ENCODE peak calls at places on chromosome 2, in six cellular contexts. K is LoVo; Z is activated CD4-positive, alpha-beta T cell treated with anti-CD3 and anti-CD28 coated beads, Interleukin-2, amount 50 U/mL, for 24 hours; Q is central memory CD4-positive, alpha-beta T cell; N is anterior cingulate cortex; X is naive B cell. M is an unnamed sample.

GRCh38 chr2:68514316-68514929 is 47.0 kb downstream of the APLF start:
- DNase-seq in K (no peak), Z (no peak), Q (no peak), N (no peak), X (no peak), M (no peak)

GRCh38 chr2:36360063-36360462 is 4.5 kb downstream of the CRIM1 start:
- DNase-seq in K (no peak), Z (no peak), Q (no peak), N (no peak), X (no peak), M (no peak)

GRCh38 chr2:173669271-173669853 is 295.8 kb downstream of the SP3 start:
- DNase-seq in K (peak), Z (no peak), Q (no peak), N (no peak), X (no peak), M (no peak)

GRCh38 chr2:105261061-105261460 is 19.5 kb downstream of the GPR45 start:
- DNase-seq in K (no peak), Z (no peak), Q (no peak), N (no peak), X (no peak), M (no peak)

GRCh38 chr2:159064446-159065301 is 96.2 kb downstream of the TANC1 start:
- DNase-seq in K (no peak), Z (no peak), Q (no peak), N (no peak), X (no peak), M (no peak)

GRCh38 chr2:65033178-65033577 is 23.0 kb upstream of the CEP68 start:
- DNase-seq in K (peak), Z (no peak), Q (no peak), N (no peak), X (peak), M (no peak)

GRCh38 chr2:35989523-35989922 is 366.1 kb upstream of the CRIM1 start:
- DNase-seq in K (no peak), Z (no peak), Q (no peak), N (no peak), X (no peak), M (no peak)

GRCh38 chr2:95276244-95276887 is 2.1 kb downstream of the PROM2 start:
- DNase-seq in K (no peak), Z (no peak), Q (no peak), N (no peak), X (no peak), M (no peak)

GRCh38 chr2:205738341-205738968 is 56.2 kb downstream of the NRP2 start:
- DNase-seq in K (no peak), Z (no peak), Q (no peak), N (no peak), X (no peak), M (no peak)

GRCh38 chr2:12555012-12555645 is 161.6 kb upstream of the TRIB2 start:
- DNase-seq in K (no peak), Z (peak), Q (no peak), N (no peak), X (no peak), M (peak)

GRCh38 chr2:53127061-53127650 is 640.4 kb upstream of the CHAC2 start:
- DNase-seq in K (peak), Z (no peak), Q (no peak), N (no peak), X (no peak), M (no peak)

GRCh38 chr2:112891333-112891950 is 19.5 kb upstream of the IL37 start:
- DNase-seq in K (peak), Z (no peak), Q (no peak), N (no peak), X (no peak), M (no peak)

GRCh38 chr2:204024503-204024902 is 87.9 kb downstream of the ICOS start:
- DNase-seq in K (peak), Z (no peak), Q (no peak), N (no peak), X (no peak), M (no peak)

GRCh38 chr2:54673501-54673998 is 49.9 kb upstream of the EML6 start:
- DNase-seq in K (peak), Z (no peak), Q (peak), N (no peak), X (no peak), M (peak)

GRCh38 chr2:217270089-217270800 is 410.4 kb upstream of the TNP1 start:
- DNase-seq in K (no peak), Z (no peak), Q (no peak), N (no peak), X (no peak), M (no peak)

GRCh38 chr2:131635576-131635975 is 107.9 kb downstream of the CCDC74A start:
- DNase-seq in K (no peak), Z (no peak), Q (no peak), N (no peak), X (no peak), M (no peak)

GRCh38 chr2:236705295-236706114 is 135.9 kb downstream of the ACKR3 start:
- DNase-seq in K (no peak), Z (no peak), Q (no peak), N (no peak), X (no peak), M (no peak)

GRCh38 chr2:46157072-46157965 is 139.9 kb upstream of the EPAS1 start:
- DNase-seq in K (no peak), Z (no peak), Q (no peak), N (no peak), X (no peak), M (no peak)

GRCh38 chr2:37984589-37984988 is 59.5 kb downstream of the RMDN2 start:
- DNase-seq in K (no peak), Z (no peak), Q (no peak), N (no peak), X (no peak), M (no peak)

GRCh38 chr2:43123486-43123885 is 102.9 kb downstream of the ZFP36L2 start:
- DNase-seq in K (no peak), Z (no peak), Q (no peak), N (no peak), X (no peak), M (no peak)

GRCh38 chr2:231294116-231294515 is 95.7 kb downstream of the ARMC9 start:
- DNase-seq in K (no peak), Z (no peak), Q (no peak), N (no peak), X (no peak), M (no peak)

GRCh38 chr2:42764096-42764495 is at the start of gene OXER1:
- DNase-seq in K (no peak), Z (no peak), Q (no peak), N (no peak), X (no peak), M (no peak)

GRCh38 chr2:137183206-137183605 is 417.9 kb downstream of the THSD7B start:
- DNase-seq in K (no peak), Z (no peak), Q (no peak), N (no peak), X (no peak), M (no peak)

GRCh38 chr2:60140180-60140579 is 413.3 kb downstream of the BCL11A start:
- DNase-seq in K (no peak), Z (no peak), Q (no peak), N (no peak), X (no peak), M (no peak)

GRCh38 chr2:217248312-217248935 is 388.6 kb upstream of the TNP1 start:
- DNase-seq in K (no peak), Z (no peak), Q (no peak), N (peak), X (peak), M (no peak)

GRCh38 chr2:188381614-188382013 is 89.9 kb downstream of the GULP1 start:
- DNase-seq in K (peak), Z (no peak), Q (no peak), N (no peak), X (no peak), M (no peak)

GRCh38 chr2:3585239-3586109 is 9.4 kb upstream of the COLEC11 start:
- DNase-seq in K (no peak), Z (no peak), Q (no peak), N (no peak), X (no peak), M (no peak)

M was measured in activated T-cell treated with anti-CD3 and anti-CD28 coated beads for 48 hours.